ENCODE peak calls at places on chromosomes 2 and 18, in seven cellular contexts. One of them, this sample, is unnamed.

GRCh38 chr2:218370410-218371063 is 11.5 kb upstream of the SLC11A1 start:
- DNase-seq in IMR-90: peak
- DNase-seq in trophoblast cell: peak
- DNase-seq in H9: no peak
- DNase-seq in neuronal stem cell: no peak
- DNase-seq in mesendoderm: no peak
- DNase-seq in H1: no peak
- DNase-seq in this sample: peak

GRCh38 chr2:140454717-140455116 is 1674.5 kb upstream of the NXPH2 start:
- DNase-seq in mesendoderm: no peak
- DNase-seq in H9: no peak
- DNase-seq in H1: no peak
- DNase-seq in IMR-90: peak
- DNase-seq in neuronal stem cell: no peak
- DNase-seq in trophoblast cell: no peak
- DNase-seq in this sample: peak

GRCh38 chr2:154700142-154700541 is 1.6 kb downstream of the KCNJ3 start:
- DNase-seq in IMR-90: no peak
- DNase-seq in trophoblast cell: no peak
- DNase-seq in mesendoderm: no peak
- DNase-seq in H1: no peak
- DNase-seq in H9: no peak
- DNase-seq in neuronal stem cell: no peak
- DNase-seq in this sample: no peak

GRCh38 chr2:134491796-134492441 is 226.9 kb downstream of the TMEM163 start:
- DNase-seq in mesendoderm: peak
- DNase-seq in IMR-90: no peak
- DNase-seq in trophoblast cell: peak
- DNase-seq in H9: no peak
- DNase-seq in neuronal stem cell: no peak
- DNase-seq in H1: no peak
- DNase-seq in this sample: no peak

GRCh38 chr2:61834893-61835292 is 19.0 kb downstream of the FAM161A start:
- DNase-seq in H9: no peak
- DNase-seq in trophoblast cell: no peak
- DNase-seq in H1: no peak
- DNase-seq in mesendoderm: no peak
- DNase-seq in neuronal stem cell: no peak
- DNase-seq in IMR-90: peak
- DNase-seq in this sample: no peak

GRCh38 chr2:44086639-44087036 is 82.0 kb upstream of the PPM1B start:
- DNase-seq in H9: peak
- DNase-seq in IMR-90: no peak
- DNase-seq in neuronal stem cell: no peak
- DNase-seq in H1: no peak
- DNase-seq in trophoblast cell: no peak
- DNase-seq in mesendoderm: peak
- DNase-seq in this sample: no peak

GRCh38 chr2:28292491-28292890 is 100.2 kb upstream of the FOSL2 start:
- DNase-seq in trophoblast cell: no peak
- DNase-seq in IMR-90: peak
- DNase-seq in mesendoderm: no peak
- DNase-seq in neuronal stem cell: no peak
- DNase-seq in H1: no peak
- DNase-seq in H9: no peak
- DNase-seq in this sample: peak

GRCh38 chr2:17646838-17647701 is 106.5 kb downstream of the SMC6 start:
- DNase-seq in H9: no peak
- DNase-seq in trophoblast cell: no peak
- DNase-seq in H1: no peak
- DNase-seq in mesendoderm: no peak
- DNase-seq in neuronal stem cell: no peak
- DNase-seq in IMR-90: no peak
- DNase-seq in this sample: no peak

GRCh38 chr2:59726226-59726800 is 827.1 kb downstream of the BCL11A start:
- DNase-seq in IMR-90: no peak
- DNase-seq in H1: no peak
- DNase-seq in trophoblast cell: peak
- DNase-seq in neuronal stem cell: no peak
- DNase-seq in H9: no peak
- DNase-seq in mesendoderm: no peak
- DNase-seq in this sample: no peak

GRCh38 chr2:106596844-106597243 is 109.7 kb downstream of the CD8B2 start:
- DNase-seq in neuronal stem cell: no peak
- DNase-seq in mesendoderm: peak
- DNase-seq in H1: no peak
- DNase-seq in H9: no peak
- DNase-seq in trophoblast cell: peak
- DNase-seq in IMR-90: peak
- DNase-seq in this sample: no peak

GRCh38 chr2:48504647-48505327 is 25.2 kb upstream of the STON1 start:
- DNase-seq in IMR-90: peak
- DNase-seq in trophoblast cell: peak
- DNase-seq in mesendoderm: peak
- DNase-seq in H1: no peak
- DNase-seq in H9: no peak
- DNase-seq in neuronal stem cell: no peak
- DNase-seq in this sample: peak

GRCh38 chr2:2184549-2185249 is 146.4 kb downstream of the MYT1L start:
- DNase-seq in H1: no peak
- DNase-seq in trophoblast cell: no peak
- DNase-seq in IMR-90: no peak
- DNase-seq in neuronal stem cell: no peak
- DNase-seq in H9: no peak
- DNase-seq in mesendoderm: peak
- DNase-seq in this sample: no peak

GRCh38 chr2:226909836-226910235 is 74.0 kb downstream of the RHBDD1 start:
- DNase-seq in H1: no peak
- DNase-seq in neuronal stem cell: no peak
- DNase-seq in H9: no peak
- DNase-seq in IMR-90: no peak
- DNase-seq in trophoblast cell: no peak
- DNase-seq in mesendoderm: no peak
- DNase-seq in this sample: no peak
- H2BK5ac ChIP-seq in H1: no peak
- H2BK5ac ChIP-seq in neuronal stem cell: no peak
- H2BK5ac ChIP-seq in H9: no peak
- H2BK5ac ChIP-seq in IMR-90: peak
- H2BK5ac ChIP-seq in trophoblast cell: no peak
- H2BK5ac ChIP-seq in mesendoderm: no peak
- H2BK5ac ChIP-seq in this sample: no peak

DNA sequence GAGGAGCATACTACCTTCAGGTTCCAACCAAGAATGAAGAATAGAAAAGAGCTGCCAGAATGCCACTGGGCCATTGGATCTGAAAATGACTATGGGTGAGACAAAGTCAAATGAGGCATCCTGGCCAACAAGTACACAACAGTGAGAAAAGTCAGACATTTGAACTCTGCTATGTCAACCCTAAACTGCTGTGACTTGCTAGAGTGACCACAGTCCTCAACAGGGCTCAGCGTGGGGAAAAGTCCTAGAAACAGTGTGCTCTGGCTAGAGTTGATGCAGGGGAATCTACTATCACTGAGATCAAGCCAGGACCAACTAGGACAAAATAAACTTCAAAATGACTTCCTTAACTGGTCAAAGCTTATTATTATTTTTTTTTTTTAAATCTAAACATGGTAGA is 98.2 kb upstream of the FZD5 start:
- DNase-seq in H9: no peak
- DNase-seq in IMR-90: no peak
- DNase-seq in trophoblast cell: no peak
- DNase-seq in H1: no peak
- DNase-seq in mesendoderm: no peak
- DNase-seq in neuronal stem cell: no peak
- DNase-seq in this sample: no peak
- H2AK5ac ChIP-seq in H9: no peak
- H2AK5ac ChIP-seq in IMR-90: no peak
- H2AK5ac ChIP-seq in trophoblast cell: no peak
- H2AK5ac ChIP-seq in H1: no peak
- H2AK5ac ChIP-seq in mesendoderm: no peak
- H2AK5ac ChIP-seq in neuronal stem cell: no peak
- H2AK5ac ChIP-seq in this sample: peak

DNA sequence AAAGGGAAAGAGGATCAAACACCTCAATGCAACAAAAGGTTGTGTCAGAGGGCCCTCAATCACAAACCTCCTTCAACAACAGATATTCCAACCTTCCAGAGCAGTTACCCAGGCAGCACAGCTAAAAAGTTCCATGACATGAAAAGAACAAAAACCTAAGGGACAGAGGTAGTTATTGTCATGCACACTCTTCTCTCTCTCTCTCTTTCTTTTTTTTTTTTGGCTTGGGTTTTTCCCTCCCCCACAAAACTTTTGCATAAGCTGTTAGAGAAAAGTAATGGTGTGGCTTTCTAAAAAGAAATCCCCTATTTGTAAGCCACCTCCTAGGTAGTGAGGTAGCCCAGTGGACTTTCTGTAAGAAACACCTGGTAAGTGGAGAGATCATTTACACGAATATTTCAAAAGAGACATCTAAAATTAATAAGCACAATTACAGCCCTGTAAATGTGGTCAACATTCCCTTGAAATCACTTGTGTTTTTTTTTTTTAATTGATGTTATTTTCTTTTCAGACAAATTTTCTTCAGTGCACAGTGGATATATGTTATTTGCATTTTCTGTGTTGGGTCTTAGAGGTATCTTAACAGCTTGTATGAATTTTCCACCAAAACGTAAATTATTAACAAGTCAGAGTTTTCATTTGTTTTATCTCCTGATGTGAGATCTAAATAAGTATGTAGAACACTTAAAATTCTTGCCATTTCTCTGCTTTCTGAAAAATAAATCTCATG is 48.4 kb downstream of the ZEB2 start:
- DNase-seq in mesendoderm: no peak
- DNase-seq in trophoblast cell: no peak
- DNase-seq in H9: no peak
- DNase-seq in neuronal stem cell: no peak
- DNase-seq in IMR-90: no peak
- DNase-seq in H1: no peak
- DNase-seq in this sample: no peak
- H3K18ac ChIP-seq in mesendoderm: no peak
- H3K18ac ChIP-seq in trophoblast cell: no peak
- H3K18ac ChIP-seq in H9: no peak
- H3K18ac ChIP-seq in neuronal stem cell: no peak
- H3K18ac ChIP-seq in IMR-90: no peak
- H3K18ac ChIP-seq in H1: no peak
- H3K18ac ChIP-seq in this sample: no peak

GRCh38 chr2:58195668-58196067 is 45.5 kb downstream of the FANCL start:
- DNase-seq in mesendoderm: no peak
- DNase-seq in H9: no peak
- DNase-seq in neuronal stem cell: no peak
- DNase-seq in H1: no peak
- DNase-seq in IMR-90: peak
- DNase-seq in trophoblast cell: no peak
- DNase-seq in this sample: peak

GRCh38 chr2:58197894-58198293 is 43.2 kb downstream of the FANCL start:
- DNase-seq in neuronal stem cell: no peak
- DNase-seq in mesendoderm: no peak
- DNase-seq in IMR-90: no peak
- DNase-seq in H1: no peak
- DNase-seq in H9: no peak
- DNase-seq in trophoblast cell: no peak
- DNase-seq in this sample: no peak

GRCh38 chr2:58194451-58194850 is 46.7 kb downstream of the FANCL start:
- DNase-seq in H1: no peak
- DNase-seq in neuronal stem cell: no peak
- DNase-seq in H9: no peak
- DNase-seq in mesendoderm: no peak
- DNase-seq in trophoblast cell: no peak
- DNase-seq in IMR-90: no peak
- DNase-seq in this sample: no peak
- H2BK5ac ChIP-seq in H1: no peak
- H2BK5ac ChIP-seq in neuronal stem cell: no peak
- H2BK5ac ChIP-seq in H9: no peak
- H2BK5ac ChIP-seq in mesendoderm: no peak
- H2BK5ac ChIP-seq in trophoblast cell: no peak
- H2BK5ac ChIP-seq in IMR-90: no peak
- H2BK5ac ChIP-seq in this sample: no peak

GRCh38 chr2:206266130-206267125 is 8.0 kb upstream of the ZDBF2 start:
- DNase-seq in mesendoderm: no peak
- DNase-seq in IMR-90: no peak
- DNase-seq in trophoblast cell: no peak
- DNase-seq in H1: no peak
- DNase-seq in H9: no peak
- DNase-seq in neuronal stem cell: no peak
- DNase-seq in this sample: no peak
- H2AK5ac ChIP-seq in mesendoderm: no peak
- H2AK5ac ChIP-seq in IMR-90: no peak
- H2AK5ac ChIP-seq in trophoblast cell: no peak
- H2AK5ac ChIP-seq in H1: no peak
- H2AK5ac ChIP-seq in H9: no peak
- H2AK5ac ChIP-seq in neuronal stem cell: no peak
- H2AK5ac ChIP-seq in this sample: no peak

DNA sequence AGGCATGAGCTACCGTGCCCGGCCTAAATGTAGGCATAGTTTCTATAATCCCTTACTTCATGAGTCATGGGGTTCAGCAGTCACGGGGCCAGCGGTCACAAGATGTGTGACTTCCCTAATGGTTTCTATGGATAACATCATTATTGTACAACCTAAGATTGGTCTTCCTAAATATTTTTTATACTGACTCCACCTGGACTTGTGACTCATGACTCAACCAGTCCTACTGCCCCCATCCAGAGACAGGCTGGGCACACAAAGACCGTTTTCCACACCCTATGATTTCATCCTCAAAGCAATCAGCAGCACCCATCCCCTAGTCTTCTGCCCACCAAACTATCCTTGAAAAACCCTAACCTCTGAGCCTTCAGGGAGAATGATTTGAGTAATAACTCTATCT is 15.9 kb downstream of the FAM210A start:
- DNase-seq in mesendoderm: no peak
- DNase-seq in trophoblast cell: peak
- DNase-seq in H1: no peak
- DNase-seq in IMR-90: peak
- DNase-seq in neuronal stem cell: no peak
- DNase-seq in H9: no peak
- DNase-seq in this sample: peak
- H3K18ac ChIP-seq in mesendoderm: no peak
- H3K18ac ChIP-seq in trophoblast cell: no peak
- H3K18ac ChIP-seq in H1: no peak
- H3K18ac ChIP-seq in IMR-90: no peak
- H3K18ac ChIP-seq in neuronal stem cell: no peak
- H3K18ac ChIP-seq in H9: no peak
- H3K18ac ChIP-seq in this sample: no peak

GRCh38 chr18:73807551-73808192 is 340.0 kb downstream of the FBXO15 start:
- DNase-seq in H1: no peak
- DNase-seq in H9: no peak
- DNase-seq in neuronal stem cell: no peak
- DNase-seq in trophoblast cell: no peak
- DNase-seq in IMR-90: no peak
- DNase-seq in mesendoderm: no peak
- DNase-seq in this sample: no peak
- H2BK5ac ChIP-seq in H1: no peak
- H2BK5ac ChIP-seq in H9: no peak
- H2BK5ac ChIP-seq in neuronal stem cell: no peak
- H2BK5ac ChIP-seq in trophoblast cell: no peak
- H2BK5ac ChIP-seq in IMR-90: no peak
- H2BK5ac ChIP-seq in mesendoderm: no peak
- H2BK5ac ChIP-seq in this sample: no peak

This sample was measured in mesenchymal stem cell.